ENCODE peak calls at places on chromosomes 7 and 10, in seven cellular contexts. J is ovary, L is spleen, C is GM12878, Z is NB4, B is A549, T is endothelial cell of umbilical vein. F is an unnamed sample.

GRCh38 chr7:2814186-2814530 is 29.9 kb downstream of the GNA12 start:
- DNase-seq in J (no peak), L (no peak), C (no peak), Z (no peak), B (no peak), T (no peak), F (no peak)

GRCh38 chr7:80243425-80243824 is 108.8 kb downstream of the GNAI1 start:
- DNase-seq in J (no peak), L (no peak), C (no peak), Z (no peak), B (no peak), T (no peak), F (no peak)

GRCh38 chr10:114856544-114857287 is 35.1 kb downstream of the FHIP2A start:
- DNase-seq in J (no peak), L (no peak), C (no peak), Z (no peak), B (peak; percentile 28), T (peak; percentile 81), F (no peak)

GRCh38 chr10:88089498-88089897 is 226.1 kb downstream of the PTEN start:
- DNase-seq in J (no peak), L (no peak), C (no peak), Z (no peak), B (no peak), T (no peak), F (no peak)

GRCh38 chr10:75408512-75408881 is 6.9 kb upstream of the ZNF503 start:
- DNase-seq in J (peak; percentile 48), L (no peak), C (no peak), Z (peak; percentile 59), B (no peak), T (no peak), F (no peak)

GRCh38 chr10:48504141-48504885 is 100.6 kb downstream of the ARHGAP22 start:
- DNase-seq in J (no peak), L (peak; percentile 51), C (no peak), Z (no peak), B (no peak), T (no peak), F (no peak)

GRCh38 chr10:60809157-60809556 is 30.9 kb downstream of the CDK1 start:
- DNase-seq in J (no peak), L (no peak), C (no peak), Z (peak; percentile 87), B (peak; percentile 46), T (no peak), F (no peak)

GRCh38 chr10:103013398-103013797 is 95.3 kb downstream of the CNNM2 start:
- DNase-seq in J (no peak), L (no peak), C (no peak), Z (no peak), B (no peak), T (no peak), F (no peak)

GRCh38 chr7:44257618-44258422 is 57.0 kb downstream of the YKT6 start:
- DNase-seq in J (peak; percentile 41), L (peak; percentile 91), C (peak; percentile 89), Z (peak; percentile 90), B (peak; percentile 21), T (peak; percentile 89), F (peak; percentile 92)

GRCh38 chr7:77791336-77791735 is 6.9 kb downstream of the TMEM60 start:
- DNase-seq in J (no peak), L (no peak), C (no peak), Z (no peak), B (peak; percentile 62), T (peak; percentile 17), F (no peak)

GRCh38 chr7:48087349-48087748 is 1.7 kb upstream of the UPP1 start:
- DNase-seq in J (no peak), L (no peak), C (peak; percentile 41), Z (peak; percentile 65), B (no peak), T (peak; percentile 47), F (peak; percentile 25)

GRCh38 chr10:71459513-71459912 is 62.8 kb downstream of the CDH23 start:
- DNase-seq in J (no peak), L (no peak), C (no peak), Z (no peak), B (no peak), T (no peak), F (no peak)

GRCh38 chr10:96797485-96797884 is 34.6 kb upstream of the LCOR start:
- DNase-seq in J (no peak), L (no peak), C (no peak), Z (no peak), B (no peak), T (no peak), F (no peak)

GRCh38 chr10:110411047-110411410 is 86.7 kb upstream of the DUSP5 start:
- DNase-seq in J (no peak), L (no peak), C (no peak), Z (no peak), B (peak; percentile 67), T (peak; percentile 51), F (no peak)

GRCh38 chr7:43834463-43835251 is 34.7 kb downstream of the MRPS24 start:
- DNase-seq in J (no peak), L (no peak), C (peak; percentile 73), Z (peak; percentile 46), B (peak; percentile 66), T (peak; percentile 22), F (no peak)

GRCh38 chr10:61130366-61130765 is 186.4 kb upstream of the RHOBTB1 start:
- DNase-seq in J (no peak), L (no peak), C (no peak), Z (no peak), B (no peak), T (no peak), F (no peak)

GRCh38 chr10:128463991-128464755 is 337.9 kb upstream of the MKI67 start:
- DNase-seq in J (peak; percentile 33), L (peak; percentile 81), C (peak; percentile 4), Z (peak; percentile 39), B (peak; percentile 66), T (peak; percentile 44), F (no peak)

GRCh38 chr7:128791121-128791967 is 424 bp upstream of the CCDC136 start:
- DNase-seq in J (peak; percentile 69), L (peak; percentile 94), C (no peak), Z (peak; percentile 83), B (peak; percentile 41), T (peak; percentile 43), F (peak; percentile 30)

GRCh38 chr7:80960228-80960627 is 41.4 kb upstream of the SEMA3C start:
- DNase-seq in J (no peak), L (no peak), C (no peak), Z (no peak), B (no peak), T (no peak), F (no peak)

DNA sequence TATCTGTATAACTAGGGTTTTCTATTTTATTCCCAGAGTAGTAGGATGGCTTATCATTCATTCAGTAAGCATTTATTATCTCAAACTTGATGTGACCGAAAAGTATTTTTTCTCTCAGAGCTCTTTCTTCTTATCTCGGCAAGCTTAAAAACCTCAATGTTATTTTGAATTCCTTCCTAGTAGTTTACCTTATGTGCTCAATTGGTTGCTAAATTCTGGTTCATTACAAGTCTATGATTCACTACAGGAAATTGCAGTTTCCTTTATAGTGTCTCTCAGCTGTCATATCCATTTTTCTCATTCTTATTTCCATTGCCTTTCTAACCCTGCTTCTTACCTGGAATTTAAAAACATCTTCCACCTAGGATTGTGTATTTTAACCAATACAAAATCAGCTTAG is 12.6 kb upstream of the ICA1 start:
- DNase-seq in J (no peak), L (no peak), C (no peak), Z (no peak), B (no peak), T (no peak), F (no peak)
- TF ChIP-seq POLR2A in J (no peak), L (no peak), C (no peak), Z (no peak), B (no peak), T (no peak), F (no peak)

DNA sequence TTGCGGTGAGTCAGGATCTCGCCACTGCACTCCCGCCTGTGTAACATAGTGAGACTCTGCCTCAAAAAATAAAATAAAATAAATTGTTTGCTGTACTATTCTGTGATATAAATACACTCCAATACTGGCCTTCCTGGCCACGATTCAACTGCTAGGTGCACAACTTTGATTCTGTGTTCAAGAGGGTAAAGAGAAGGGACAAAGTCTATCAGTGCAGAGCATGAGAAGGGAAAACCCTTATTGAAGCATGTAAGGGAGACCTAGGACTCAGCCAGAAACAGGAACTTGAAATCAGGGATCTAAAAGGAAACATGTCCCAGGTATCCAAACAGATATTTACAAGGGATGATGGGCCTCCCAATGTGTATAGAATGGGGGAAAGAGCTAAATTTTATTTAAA is 8.9 kb upstream of the KBTBD2 start:
- DNase-seq in J (no peak), L (no peak), C (no peak), Z (no peak), B (no peak), T (no peak), F (no peak)
- TF ChIP-seq POLR2A in J (no peak), L (no peak), C (no peak), Z (no peak), B (no peak), T (no peak), F (no peak)

DNA sequence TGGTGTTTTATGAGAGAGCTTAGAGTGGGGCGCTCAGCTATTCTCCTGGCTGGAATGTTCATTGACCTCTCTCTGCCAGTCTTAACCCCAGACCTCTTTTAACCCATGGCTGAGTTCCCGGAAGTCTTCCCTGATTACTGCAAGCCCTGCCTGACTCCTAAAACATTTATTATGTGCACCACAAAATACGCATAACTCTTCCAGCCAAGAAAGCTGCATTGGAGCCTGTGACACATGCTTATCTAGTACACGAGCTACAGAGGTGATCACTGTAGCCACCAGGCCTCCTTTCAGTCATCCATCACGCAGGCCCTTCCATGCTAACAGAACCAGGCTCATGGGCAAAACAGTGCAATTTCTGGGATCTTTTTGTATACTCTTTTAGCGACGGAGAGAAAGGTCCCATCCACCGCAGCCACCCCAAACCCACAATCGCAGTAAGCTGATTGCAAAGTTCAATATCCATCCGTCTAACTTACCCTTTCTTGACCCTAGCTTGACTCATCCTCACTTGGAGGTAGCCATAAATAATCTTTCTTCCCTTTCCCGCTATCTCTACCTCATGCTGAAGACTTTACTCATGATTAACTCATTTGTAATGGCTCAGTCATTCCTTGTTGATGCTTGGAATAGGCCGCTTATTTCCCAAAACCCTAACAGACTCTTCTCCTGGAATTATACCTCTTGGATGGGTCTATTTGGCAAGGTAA is 1203.5 kb downstream of the TYW1 start:
- DNase-seq in J (no peak), L (peak; percentile 9), C (no peak), Z (no peak), B (no peak), T (no peak), F (no peak)
- TF ChIP-seq POLR2A in J (no peak), L (no peak), C (no peak), Z (no peak), B (no peak), T (no peak), F (no peak)

GRCh38 chr10:130550952-130551674 is 414.9 kb downstream of the GLRX3 start:
- DNase-seq in J (no peak), L (no peak), C (no peak), Z (no peak), B (no peak), T (no peak), F (no peak)

GRCh38 chr10:130555411-130555750 is 419.2 kb downstream of the GLRX3 start:
- DNase-seq in J (no peak), L (no peak), C (no peak), Z (no peak), B (no peak), T (no peak), F (no peak)

GRCh38 chr10:130554701-130555410 is 418.7 kb downstream of the GLRX3 start:
- DNase-seq in J (no peak), L (no peak), C (no peak), Z (no peak), B (no peak), T (no peak), F (no peak)

GRCh38 chr10:130551676-130552075 is 415.5 kb downstream of the GLRX3 start:
- DNase-seq in J (no peak), L (no peak), C (no peak), Z (no peak), B (no peak), T (no peak), F (no peak)

GRCh38 chr10:130553846-130554245 is 417.7 kb downstream of the GLRX3 start:
- DNase-seq in J (no peak), L (no peak), C (no peak), Z (no peak), B (no peak), T (no peak), F (no peak)
- TF ChIP-seq POLR2A in J (no peak), L (no peak), C (no peak), Z (no peak), B (no peak), T (no peak), F (no peak)